ENCODE peak calls at places on chromosomes 1 and 21, in eight cellular contexts. F is cardiac muscle cell; T is stomach; Y is naive thymus-derived CD4-positive, alpha-beta T cell; E is esophagus squamous epithelium; U is transverse colon; L is body of pancreas; Q is HCT116. C is an unnamed sample. For H3K9me3, the result is how much of the 10 kb centered on the place peaks cover.

GRCh38 chr1:160774886-160775719 is 20.9 kb upstream of the LY9 start:
- DNase-seq in F (no peak), T (no peak), Y (no peak), E (no peak), U (no peak), L (no peak), Q (no peak), C (no peak)

GRCh38 chr21:38241029-38241740 is 15.6 kb upstream of the KCNJ15 start:
- DNase-seq in F (no peak), T (no peak), Y (no peak), E (no peak), U (no peak), L (peak), Q (no peak), C (no peak)

GRCh38 chr1:94672934-94673333 is 131.4 kb upstream of the F3 start:
- DNase-seq in F (no peak), T (no peak), Y (no peak), E (no peak), U (no peak), L (no peak), Q (no peak), C (no peak)

GRCh38 chr21:23699402-23699801 is 1907.9 kb downstream of the MRPL39 start:
- DNase-seq in F (no peak), T (no peak), Y (no peak), E (no peak), U (no peak), L (no peak), Q (no peak), C (no peak)

GRCh38 chr1:112074711-112075110 is 85.2 kb upstream of the KCND3 start:
- DNase-seq in F (no peak), T (no peak), Y (no peak), E (no peak), U (no peak), L (no peak), Q (no peak), C (no peak)

GRCh38 chr21:45306832-45307571 is 19.3 kb upstream of the POFUT2 start:
- DNase-seq in F (no peak), T (peak), Y (no peak), E (no peak), U (peak), L (peak), Q (no peak), C (no peak)

GRCh38 chr1:9252999-9253398 is 18.4 kb downstream of the H6PD start:
- DNase-seq in F (no peak), T (no peak), Y (no peak), E (no peak), U (no peak), L (no peak), Q (no peak), C (no peak)

GRCh38 chr1:202084791-202085681 is 37.7 kb upstream of the GPR37L1 start:
- DNase-seq in F (no peak), T (peak), Y (no peak), E (no peak), U (peak), L (peak), Q (peak), C (no peak)

GRCh38 chr1:92831762-92832536 is at the start of gene RPL5:
- DNase-seq in F (peak), T (peak), Y (peak), E (peak), U (peak), L (peak), Q (peak), C (peak)

GRCh38 chr21:36881223-36881622 is 85.2 kb downstream of the HLCS start:
- DNase-seq in F (no peak), T (no peak), Y (no peak), E (no peak), U (no peak), L (no peak), Q (no peak), C (no peak)

GRCh38 chr1:65478379-65479026 is 58.0 kb downstream of the LEPR start:
- DNase-seq in F (no peak), T (no peak), Y (no peak), E (no peak), U (no peak), L (no peak), Q (no peak), C (no peak)

GRCh38 chr1:10692401-10693021 is 103.9 kb downstream of the CASZ1 start:
- DNase-seq in F (peak), T (peak), Y (peak), E (no peak), U (peak), L (peak), Q (peak), C (peak)

GRCh38 chr1:151416231-151416630 is 16.9 kb downstream of the PSMB4 start:
- DNase-seq in F (no peak), T (no peak), Y (no peak), E (no peak), U (no peak), L (no peak), Q (no peak), C (no peak)

GRCh38 chr21:28393279-28393678 is 599.4 kb downstream of the LTN1 start:
- DNase-seq in F (no peak), T (peak), Y (no peak), E (no peak), U (peak), L (peak), Q (no peak), C (no peak)

GRCh38 chr1:9315411-9316079 is 22.9 kb downstream of the SPSB1 start:
- DNase-seq in F (no peak), T (no peak), Y (no peak), E (no peak), U (no peak), L (no peak), Q (no peak), C (no peak)

GRCh38 chr1:50605186-50605875 is 182.1 kb upstream of the DMRTA2 start:
- DNase-seq in F (peak), T (no peak), Y (no peak), E (no peak), U (peak), L (no peak), Q (peak), C (no peak)

GRCh38 chr1:24349891-24350290 is 30.7 kb downstream of the GRHL3 start:
- DNase-seq in F (no peak), T (no peak), Y (no peak), E (no peak), U (no peak), L (no peak), Q (no peak), C (no peak)

GRCh38 chr1:99662581-99663208 is 16.8 kb downstream of the PALMD start:
- DNase-seq in F (no peak), T (no peak), Y (no peak), E (no peak), U (peak), L (peak), Q (no peak), C (no peak)

GRCh38 chr1:195981448-195982139 is 626.6 kb downstream of the KCNT2 start:
- DNase-seq in F (no peak), T (no peak), Y (no peak), E (no peak), U (no peak), L (no peak), Q (no peak), C (no peak)

GRCh38 chr21:45593162-45594022 is 50.1 kb upstream of the PCBP3 start:
- DNase-seq in F (no peak), T (no peak), Y (no peak), E (no peak), U (no peak), L (no peak), Q (no peak), C (no peak)

GRCh38 chr1:203325004-203325417 is 19.7 kb downstream of the BTG2 start:
- DNase-seq in F (no peak), T (no peak), Y (no peak), E (no peak), U (peak), L (no peak), Q (no peak), C (peak)

GRCh38 chr1:41662656-41663437 is 178.4 kb upstream of the EDN2 start:
- DNase-seq in F (peak), T (no peak), Y (no peak), E (no peak), U (peak), L (peak), Q (no peak), C (peak)

GRCh38 chr1:5447479-5448070 is 544.6 kb downstream of the NPHP4 start:
- DNase-seq in F (no peak), T (no peak), Y (no peak), E (no peak), U (peak), L (no peak), Q (no peak), C (no peak)

GRCh38 chr1:168742386-168742785 is 13.4 kb upstream of the DPT start:
- DNase-seq in F (no peak), T (no peak), Y (no peak), E (no peak), U (no peak), L (no peak), Q (no peak), C (no peak)

GRCh38 chr1:15973772-15974171 is 2.1 kb downstream of the ZBTB17 start:
- DNase-seq in F (no peak), T (no peak), Y (no peak), E (no peak), U (no peak), L (no peak), Q (no peak), C (no peak)

GRCh38 chr1:1678581-1679380 is 13.8 kb downstream of the SLC35E2B start:
- DNase-seq in F (peak), T (peak), Y (no peak), E (no peak), U (peak), L (no peak), Q (no peak), C (no peak)

GRCh38 chr1:17919525-17920439 is 164.6 kb downstream of the ACTL8 start:
- DNase-seq in F (peak), T (peak), Y (no peak), E (no peak), U (no peak), L (peak), Q (peak), C (no peak)

GRCh38 chr1:82790556-82790955 is 989.8 kb downstream of the ADGRL2 start:
- DNase-seq in F (no peak), T (no peak), Y (no peak), E (no peak), U (no peak), L (no peak), Q (no peak), C (no peak)

GRCh38 chr1:82783025-82783424 is 982.3 kb downstream of the ADGRL2 start:
- DNase-seq in F (no peak), T (no peak), Y (no peak), E (no peak), U (no peak), L (no peak), Q (no peak), C (no peak)

GRCh38 chr1:82788660-82789059 is 987.9 kb downstream of the ADGRL2 start:
- DNase-seq in F (no peak), T (no peak), Y (no peak), E (no peak), U (no peak), L (no peak), Q (no peak), C (no peak)

GRCh38 chr1:82792151-82792550 is 991.4 kb downstream of the ADGRL2 start:
- DNase-seq in F (no peak), T (no peak), Y (no peak), E (no peak), U (no peak), L (no peak), Q (no peak), C (no peak)

GRCh38 chr1:82788038-82788437 is 987.3 kb downstream of the ADGRL2 start:
- DNase-seq in F (no peak), T (no peak), Y (no peak), E (no peak), U (no peak), L (no peak), Q (no peak), C (no peak)
- H3K9me3 ChIP-seq in F (under half), T (under half), Y (under half), E (under half), U (under half), L (under half), Q (under half), C (under half)

DNA sequence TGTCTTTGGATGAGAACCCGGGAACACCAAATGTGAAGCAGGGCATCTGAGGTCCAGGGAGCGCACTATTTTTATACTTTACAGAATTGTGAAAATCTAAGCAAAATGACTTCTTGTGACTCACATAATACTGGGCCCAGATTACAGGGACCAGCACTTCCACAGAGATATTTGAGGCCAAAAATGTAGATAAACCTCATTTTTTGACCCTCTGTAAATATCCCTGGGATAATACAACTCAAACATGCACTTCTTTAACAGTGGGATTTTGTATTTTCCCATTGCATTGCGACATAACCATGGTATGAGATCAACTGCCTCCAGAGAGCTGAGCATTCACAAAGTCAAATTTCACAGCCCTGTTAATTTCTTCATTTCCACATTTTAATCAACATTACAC is 289.4 kb upstream of the ADGRL4 start:
- DNase-seq in F (no peak), T (no peak), Y (no peak), E (no peak), U (no peak), L (no peak), Q (no peak), C (no peak)
- H3K9me3 ChIP-seq in F (under half), T (under half), Y (under half), E (under half), U (under half), L (under half), Q (under half), C (under half)

GRCh38 chr1:2906105-2906504 is 104.6 kb upstream of the TTC34 start:
- DNase-seq in F (no peak), T (no peak), Y (no peak), E (no peak), U (no peak), L (no peak), Q (no peak), C (no peak)

GRCh38 chr1:2908561-2908960 is 107.1 kb upstream of the TTC34 start:
- DNase-seq in F (no peak), T (no peak), Y (no peak), E (no peak), U (no peak), L (no peak), Q (no peak), C (no peak)

GRCh38 chr1:2906620-2907019 is 105.1 kb upstream of the TTC34 start:
- DNase-seq in F (no peak), T (no peak), Y (no peak), E (no peak), U (no peak), L (no peak), Q (no peak), C (no peak)

GRCh38 chr1:2908081-2908480 is 106.6 kb upstream of the TTC34 start:
- DNase-seq in F (no peak), T (no peak), Y (no peak), E (no peak), U (no peak), L (no peak), Q (no peak), C (no peak)

DNA sequence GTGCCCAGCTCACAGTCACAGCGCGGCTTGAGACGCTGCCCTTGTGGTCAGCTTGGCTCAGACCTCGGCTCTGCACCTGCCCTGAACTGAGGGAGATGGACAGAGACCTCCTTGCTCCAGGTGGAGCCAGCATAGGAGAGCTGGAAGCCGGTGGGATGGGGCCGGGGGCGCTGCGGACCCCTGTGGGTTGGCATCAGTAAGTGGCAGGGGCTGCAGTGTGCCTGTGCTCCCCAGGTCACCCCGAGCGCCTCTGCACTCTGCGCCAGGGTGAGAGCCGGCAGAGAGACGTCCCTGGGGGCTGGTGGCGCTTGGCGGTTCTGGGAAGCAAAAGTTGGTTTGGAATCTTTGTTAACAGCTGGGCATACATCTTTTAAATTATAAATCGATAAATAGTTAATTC is 105.6 kb upstream of the TTC34 start:
- DNase-seq in F (no peak), T (no peak), Y (no peak), E (no peak), U (no peak), L (no peak), Q (no peak), C (no peak)
- H3K9me3 ChIP-seq in F (under half), T (under half), Y (under half), E (under half), U (under half), L (under half), Q (under half), C (under half)

DNA sequence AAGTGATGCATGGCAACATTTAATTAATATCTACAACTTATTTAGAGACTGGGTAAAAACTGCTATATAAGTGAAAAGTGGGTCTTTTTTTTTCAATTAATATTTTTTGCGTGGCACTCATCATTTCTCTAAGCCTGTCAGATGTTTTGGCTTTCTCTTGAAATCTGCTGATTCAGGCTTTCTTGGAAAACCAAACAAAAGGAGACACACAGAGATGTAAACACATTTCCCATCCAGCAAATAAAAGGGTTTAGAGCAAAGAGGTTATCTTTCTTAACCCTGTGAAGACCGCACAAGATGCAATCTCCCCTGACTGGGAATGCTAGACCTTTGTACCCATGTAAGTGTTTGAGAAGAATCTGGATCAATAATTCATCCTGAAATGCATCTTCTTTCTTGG is 48.7 kb upstream of the PLXNA2 start:
- DNase-seq in F (no peak), T (no peak), Y (no peak), E (no peak), U (no peak), L (no peak), Q (no peak), C (no peak)
- H3K9me3 ChIP-seq in F (under half), T (under half), Y (under half), E (under half), U (under half), L (under half), Q (under half), C (under half)

GRCh38 chr1:247047260-247047659 is 31.4 kb downstream of the ZNF670 start:
- DNase-seq in F (no peak), T (no peak), Y (no peak), E (no peak), U (no peak), L (no peak), Q (no peak), C (no peak)
- H3K9me3 ChIP-seq in F (under half), T (under half), Y (half or more), E (under half), U (under half), L (under half), Q (under half), C (under half)

GRCh38 chr1:2854151-2854550 is 52.7 kb upstream of the TTC34 start:
- DNase-seq in F (no peak), T (no peak), Y (no peak), E (no peak), U (no peak), L (no peak), Q (no peak), C (no peak)

GRCh38 chr1:2848006-2848670 is 46.6 kb upstream of the TTC34 start:
- DNase-seq in F (no peak), T (no peak), Y (no peak), E (no peak), U (no peak), L (no peak), Q (no peak), C (no peak)

GRCh38 chr1:2853711-2854110 is 52.2 kb upstream of the TTC34 start:
- DNase-seq in F (no peak), T (no peak), Y (no peak), E (no peak), U (no peak), L (no peak), Q (no peak), C (peak)

GRCh38 chr1:2847086-2847850 is 45.8 kb upstream of the TTC34 start:
- DNase-seq in F (no peak), T (no peak), Y (no peak), E (no peak), U (peak), L (no peak), Q (no peak), C (peak)

GRCh38 chr1:2850502-2850901 is 49.0 kb upstream of the TTC34 start:
- DNase-seq in F (no peak), T (no peak), Y (no peak), E (no peak), U (no peak), L (no peak), Q (no peak), C (peak)
- H3K9me3 ChIP-seq in F (under half), T (under half), Y (under half), E (under half), U (under half), L (under half), Q (under half), C (under half)

DNA sequence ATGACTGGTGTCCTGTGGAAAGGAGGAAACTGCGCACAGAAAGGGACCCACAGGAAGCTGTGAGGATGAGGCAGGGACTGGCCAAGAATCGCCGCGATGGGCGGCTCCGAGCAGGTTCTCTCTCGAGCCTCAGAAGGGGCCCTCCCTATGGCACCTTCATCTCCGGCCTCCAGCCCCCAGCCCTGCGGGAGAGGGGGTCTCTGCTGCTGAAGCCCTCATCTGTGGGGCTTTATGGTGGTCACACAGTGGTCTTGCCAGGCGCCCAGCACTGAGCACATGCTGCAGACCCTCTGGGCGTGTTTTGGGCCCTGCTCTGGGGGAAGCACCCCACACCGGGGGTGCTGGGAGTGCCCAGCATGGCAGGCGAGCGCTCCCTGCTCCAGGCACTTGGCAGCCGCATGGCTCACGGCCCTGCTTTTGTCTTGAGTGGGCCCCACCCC is 86.6 kb upstream of the ACTRT2 start:
- DNase-seq in F (no peak), T (no peak), Y (no peak), E (no peak), U (no peak), L (no peak), Q (no peak), C (no peak)
- H3K9me3 ChIP-seq in F (under half), T (under half), Y (under half), E (under half), U (under half), L (under half), Q (under half), C (under half)

DNA sequence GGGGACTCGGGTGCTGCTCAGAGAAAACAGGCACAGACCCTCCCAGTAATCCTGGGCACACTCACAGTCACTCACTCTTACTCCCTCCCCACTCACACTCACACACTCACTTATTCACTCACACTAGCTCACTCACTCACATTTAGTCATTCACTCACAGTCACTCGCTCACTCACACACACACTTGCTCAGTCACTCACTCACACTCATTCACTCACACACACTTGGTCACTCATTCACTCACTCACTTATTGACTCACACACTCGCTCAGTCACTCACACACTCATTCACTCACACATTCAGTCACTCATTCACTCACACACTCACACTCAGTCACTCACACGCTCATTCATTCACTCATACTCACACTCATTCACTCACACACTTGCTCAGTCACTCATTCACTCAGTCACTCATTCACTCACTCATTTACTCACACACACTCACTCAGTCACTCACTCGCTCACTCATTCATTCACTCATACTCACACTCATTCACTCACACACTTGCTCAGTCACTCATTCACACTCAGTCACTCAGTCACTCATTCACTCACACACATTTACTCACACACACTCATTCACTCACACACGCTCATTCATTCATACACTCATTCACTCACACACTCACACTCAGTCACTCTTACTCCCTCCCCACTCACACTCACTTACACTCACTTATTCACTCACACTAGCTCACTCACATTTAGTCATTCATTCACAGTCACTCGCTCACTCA is 164.2 kb upstream of the C1orf174 start:
- DNase-seq in F (no peak), T (no peak), Y (no peak), E (no peak), U (no peak), L (no peak), Q (no peak), C (no peak)
- H3K9me3 ChIP-seq in F (under half), T (under half), Y (under half), E (under half), U (under half), L (under half), Q (under half), C (under half)